ENCODE peak calls at places on chromosomes 6 and 20, in ten cellular contexts. H, A, E, R, J, N, T, B, M and Y are unnamed samples.
A peak's percentile ranks its signal among the peaks of the same experiment; 100 is the strongest.

GRCh38 chr6:96907498-96907897 is 9.8 kb upstream of the NDUFAF4 start:
- DNase-seq in A (peak; percentile 26), E (no peak), B (no peak), J (peak; percentile 20), M (peak; percentile 30), T (no peak), R (no peak), N (peak; percentile 44), H (no peak), Y (no peak)

GRCh38 chr6:16698988-16699868 is 62.0 kb downstream of the ATXN1 start:
- DNase-seq in N (peak; percentile 62), J (no peak), B (no peak), H (no peak), A (peak; percentile 71), T (no peak), M (peak; percentile 77), E (no peak), R (no peak), Y (no peak)

GRCh38 chr6:27176096-27176495 is 71.4 kb upstream of the PRSS16 start:
- DNase-seq in B (no peak), M (peak; percentile 34), R (no peak), A (peak; percentile 40), J (no peak), N (peak; percentile 67), H (no peak), T (no peak), E (no peak), Y (no peak)

GRCh38 chr20:40563296-40563950 is 125.6 kb downstream of the MAFB start:
- DNase-seq in B (no peak), N (no peak), T (peak; percentile 83), J (no peak), A (peak; percentile 66), E (peak; percentile 71), R (peak; percentile 19), M (peak; percentile 68), H (peak; percentile 86), Y (peak; percentile 86)

GRCh38 chr6:97669191-97669651 is 386.2 kb upstream of the MMS22L start:
- DNase-seq in T (no peak), N (peak; percentile 24), B (no peak), R (no peak), M (peak; percentile 49), A (peak; percentile 52), J (no peak), E (no peak), H (no peak), Y (no peak)

GRCh38 chr6:112205521-112206458 is 48.6 kb downstream of the LAMA4 start:
- DNase-seq in B (no peak), J (no peak), T (no peak), R (no peak), H (no peak), E (no peak), N (peak; percentile 45), A (peak; percentile 88), M (peak; percentile 91), Y (no peak)

GRCh38 chr6:3732345-3733141 is 19.0 kb downstream of the PXDC1 start:
- DNase-seq in H (peak; percentile 82), J (peak; percentile 40), E (peak; percentile 79), T (peak; percentile 74), R (peak; percentile 44), B (peak; percentile 83), M (peak; percentile 97), A (peak; percentile 97), N (peak; percentile 94), Y (peak; percentile 83)

GRCh38 chr6:159257846-159258245 is 88.6 kb downstream of the FNDC1 start:
- DNase-seq in B (no peak), H (no peak), J (no peak), R (no peak), E (no peak), N (no peak), M (peak; percentile 23), T (no peak), A (peak; percentile 8), Y (no peak)

GRCh38 chr6:23600118-23600517 is 525.9 kb upstream of the NRSN1 start:
- DNase-seq in T (no peak), B (no peak), H (no peak), N (no peak), R (no peak), A (no peak), J (no peak), E (no peak), M (no peak), Y (no peak)

DNA sequence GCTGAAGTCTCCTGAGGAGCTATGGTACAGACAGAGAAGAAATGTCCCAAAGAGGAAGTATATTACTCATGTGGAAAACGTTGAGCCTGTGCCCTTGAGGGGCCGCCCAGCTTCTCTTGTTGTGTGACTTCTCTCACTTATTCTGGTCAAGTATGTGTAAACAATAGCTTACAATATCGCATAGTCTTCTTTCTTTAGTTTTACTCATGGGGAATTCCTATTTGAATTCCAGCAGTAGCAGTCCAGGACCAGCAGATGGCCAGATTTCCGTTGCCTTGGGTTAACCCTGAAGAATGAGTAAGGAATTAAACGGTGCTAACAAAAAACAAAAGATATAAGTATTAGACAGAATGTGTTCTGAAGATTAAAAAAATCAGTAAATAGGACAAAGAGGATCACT is 522.0 kb upstream of the GJE1 start:
- DNase-seq in M (peak; percentile 15), T (no peak), H (peak; percentile 17), E (no peak), A (peak; percentile 3), J (no peak), N (peak; percentile 51), B (no peak), R (no peak), Y (no peak)
- TF ChIP-seq CTCF in M (peak; percentile 49), T (no peak), H (no peak), E (no peak), A (peak; percentile 28), J (no peak), N (peak; percentile 43), B (no peak), R (no peak), Y (no peak)

GRCh38 chr20:47392015-47392720 is 35.7 kb upstream of the ZMYND8 start:
- DNase-seq in E (peak; percentile 31), N (peak; percentile 97), R (peak; percentile 83), B (no peak), T (peak; percentile 40), M (peak; percentile 93), A (peak; percentile 88), J (peak; percentile 36), H (no peak), Y (no peak)

GRCh38 chr20:47392721-47393073 is 36.2 kb upstream of the ZMYND8 start:
- DNase-seq in B (no peak), M (peak; percentile 30), T (no peak), J (no peak), E (no peak), H (no peak), R (no peak), A (no peak), N (peak; percentile 47), Y (no peak)

GRCh38 chr20:47400685-47401084 is 44.2 kb upstream of the ZMYND8 start:
- DNase-seq in N (no peak), M (no peak), A (no peak), J (no peak), H (no peak), T (no peak), E (no peak), R (no peak), B (no peak), Y (no peak)

GRCh38 chr20:47397652-47398301 is 41.3 kb upstream of the ZMYND8 start:
- DNase-seq in R (no peak), T (no peak), B (no peak), N (no peak), J (no peak), E (no peak), A (no peak), M (no peak), H (no peak), Y (no peak)

GRCh38 chr20:47396762-47397476 is 40.4 kb upstream of the ZMYND8 start:
- DNase-seq in R (no peak), J (no peak), A (no peak), B (no peak), T (no peak), E (no peak), M (peak; percentile 51), N (no peak), H (no peak), Y (no peak)
- H3K4me1 ChIP-seq in R (peaks cover 22% of the 10 kb centered on the region), J (peaks cover 8% of the 10 kb centered on the region), A (peaks cover 9% of the 10 kb centered on the region), B (no peaks in the 10 kb centered on the region), T (no peaks in the 10 kb centered on the region), E (peaks cover 11% of the 10 kb centered on the region), M (no peaks in the 10 kb centered on the region), N (peaks cover 5% of the 10 kb centered on the region), H (no peaks in the 10 kb centered on the region), Y (no peaks in the 10 kb centered on the region)

GRCh38 chr6:144330017-144330416 is 44.9 kb downstream of the UTRN start:
- DNase-seq in B (no peak), H (no peak), A (no peak), T (no peak), E (no peak), J (no peak), N (no peak), R (no peak), M (no peak), Y (no peak)

GRCh38 chr6:144334150-144334708 is 49.1 kb downstream of the UTRN start:
- DNase-seq in T (peak; percentile 53), J (peak; percentile 80), B (peak; percentile 83), R (no peak), M (no peak), E (no peak), H (peak; percentile 57), N (no peak), A (no peak), Y (peak; percentile 69)

GRCh38 chr6:144332177-144332576 is 47.0 kb downstream of the UTRN start:
- DNase-seq in B (no peak), E (no peak), A (no peak), H (no peak), M (no peak), J (no peak), T (no peak), N (no peak), R (no peak), Y (no peak)

GRCh38 chr6:144330588-144330987 is 45.5 kb downstream of the UTRN start:
- DNase-seq in J (no peak), M (no peak), E (peak; percentile 85), N (no peak), B (no peak), R (no peak), H (peak; percentile 86), T (peak; percentile 82), A (no peak), Y (peak; percentile 87)

GRCh38 chr6:144331610-144332009 is 46.5 kb downstream of the UTRN start:
- DNase-seq in H (no peak), A (peak; percentile 92), R (no peak), M (peak; percentile 94), T (no peak), J (no peak), N (peak; percentile 93), B (no peak), E (no peak), Y (no peak)
- H3K4me3 ChIP-seq in H (peak overlapping the region; percentile 39), A (no peak overlapping the region), R (no peak overlapping the region), M (no peak overlapping the region), T (peak overlapping the region; percentile 2), J (no peak overlapping the region), N (no peak overlapping the region), B (no peak overlapping the region), E (no peak overlapping the region), Y (peak overlapping the region; percentile 37)

DNA sequence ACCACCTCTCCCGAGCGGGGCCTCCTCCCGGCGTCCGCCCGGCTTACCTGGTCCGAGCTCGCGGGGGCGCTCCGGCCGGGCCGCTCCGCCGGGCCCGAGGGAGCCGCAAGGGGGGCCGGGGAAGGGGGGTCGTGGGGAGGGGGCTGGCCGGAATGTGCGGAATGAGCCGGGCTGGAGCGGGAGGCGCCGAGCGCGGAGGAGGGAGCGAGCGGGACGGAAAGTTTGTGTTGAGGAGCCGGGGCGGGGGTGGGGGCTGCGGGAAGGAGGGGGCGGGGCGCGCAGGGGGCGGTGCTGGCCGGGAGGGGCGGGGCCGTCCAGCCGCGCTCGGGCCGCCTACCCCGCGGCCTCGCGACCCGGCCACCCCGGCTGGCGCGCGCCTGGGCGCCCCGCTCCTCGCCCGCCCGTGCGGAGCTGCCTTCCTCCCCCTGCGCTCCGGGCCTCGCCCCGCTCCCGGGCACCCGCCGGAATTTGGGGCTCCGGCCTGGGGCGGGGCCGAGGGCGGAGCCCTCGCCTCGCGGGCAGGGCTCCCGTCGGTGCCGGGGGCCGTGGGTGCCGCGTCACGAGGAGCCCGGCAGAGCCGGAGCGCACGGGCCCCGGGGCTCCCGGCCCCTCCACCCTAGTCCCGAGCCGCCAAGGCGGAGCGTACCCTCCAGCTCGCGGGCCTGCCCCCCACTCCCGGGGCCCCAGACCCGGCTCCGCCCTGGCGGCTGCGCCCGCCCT is at the start of gene TEAD3:
- DNase-seq in E (peak; percentile 69), B (peak; percentile 73), M (peak; percentile 55), T (peak; percentile 63), H (peak; percentile 74), R (peak; percentile 63), A (peak; percentile 22), N (peak; percentile 56), J (peak; percentile 53), Y (peak; percentile 90)
- TF ChIP-seq CTCF in E (no peak), B (no peak), M (no peak), T (no peak), H (peak; percentile 21), R (peak; percentile 18), A (no peak), N (peak; percentile 26), J (no peak), Y (no peak)